ENCODE peak calls at places on chromosomes 4 and X, in nine cellular contexts. F is EL; O is DMS153; Z is CD4-positive, alpha-beta T cell; M is cerebellar cortex; W is caudate nucleus; E is epithelial cell of proximal tubule; I is HT1080; L is NCI-H345. T is an unnamed sample.

GRCh38 chr4:54066718-54067129 is 2.3 kb upstream of the CHIC2 start:
- DNase-seq in F (no peak), O (no peak), Z (no peak), M (no peak), W (no peak), E (no peak), I (no peak), L (no peak), T (peak)

GRCh38 chr4:73620115-73620792 is at the start of gene RASSF6:
- DNase-seq in F (no peak), O (peak), Z (no peak), M (no peak), W (no peak), E (peak), I (no peak), L (peak), T (peak)

GRCh38 chr4:3342182-3342854 is 49.5 kb downstream of the RGS12 start:
- DNase-seq in F (peak), O (peak), Z (no peak), M (peak), W (no peak), E (no peak), I (peak), L (peak), T (no peak)

GRCh38 chr4:124499266-124499665 is 213.3 kb downstream of the ANKRD50 start:
- DNase-seq in F (no peak), O (peak), Z (no peak), M (no peak), W (no peak), E (no peak), I (peak), L (no peak), T (no peak)

GRCh38 chrX:93594780-93595179 is 78.6 kb downstream of the NAP1L3 start:
- DNase-seq in F (no peak), O (no peak), Z (no peak), M (no peak), W (no peak), E (no peak), I (no peak), L (no peak), T (no peak)

GRCh38 chr4:40550900-40551546 is 78.6 kb downstream of the RBM47 start:
- DNase-seq in F (peak), O (peak), Z (no peak), M (peak), W (no peak), E (no peak), I (no peak), L (no peak), T (peak)

GRCh38 chr4:108834787-108835384 is 72.0 kb upstream of the ETNPPL start:
- DNase-seq in F (peak), O (no peak), Z (no peak), M (peak), W (no peak), E (peak), I (peak), L (no peak), T (no peak)

GRCh38 chr4:8690216-8690786 is 97.7 kb downstream of the CPZ start:
- DNase-seq in F (no peak), O (no peak), Z (no peak), M (no peak), W (no peak), E (no peak), I (no peak), L (no peak), T (no peak)

GRCh38 chrX:81120936-81121351 is 80.8 kb downstream of the HMGN5 start:
- DNase-seq in F (peak), O (no peak), Z (peak), M (peak), W (no peak), E (peak), I (peak), L (no peak), T (peak)

GRCh38 chrX:15468036-15468435 is 25.1 kb downstream of the PIR start:
- DNase-seq in F (peak), O (no peak), Z (no peak), M (peak), W (no peak), E (no peak), I (peak), L (peak), T (no peak)

T was measured in stomach.